ENCODE peak calls at places on chromosomes 2 and 18, in nine cellular contexts. P is non-pigmented ciliary epithelial cell; H is activated naive CD4-positive, alpha-beta T cell; C is Calu3; Z is left ventricle myocardium superior; S is activated CD4-positive, alpha-beta T cell treated with anti-CD3 and anti-CD28 coated beads, Interleukin-2, amount 50 U/mL, for 1 hour; W is MM.1S; O is mesenchymal stem cell; A is fibroblast of lung. R is an unnamed sample.

GRCh38 chr2:40095003-40095402 is 315.9 kb upstream of the THUMPD2 start:
- DNase-seq in H (no peak), Z (no peak), S (no peak), P (no peak), W (no peak), C (no peak), O (peak), A (peak), R (no peak)

GRCh38 chr2:86383844-86384243 is 46.4 kb upstream of the REEP1 start:
- DNase-seq in S (no peak), C (no peak), H (no peak), O (peak), W (no peak), P (peak), A (peak), Z (no peak), R (no peak)

GRCh38 chr2:27854224-27854623 is 36.0 kb downstream of the RBKS start:
- DNase-seq in A (no peak), W (no peak), P (no peak), H (no peak), C (no peak), Z (no peak), O (no peak), S (no peak), R (no peak)

GRCh38 chr2:215705771-215706261 is 269.9 kb upstream of the FN1 start:
- DNase-seq in W (no peak), H (no peak), P (no peak), Z (no peak), S (no peak), C (no peak), O (no peak), A (peak), R (no peak)

GRCh38 chr2:28567076-28567471 is 71.2 kb downstream of the PLB1 start:
- DNase-seq in H (peak), S (peak), A (no peak), W (peak), O (no peak), Z (no peak), C (peak), P (no peak), R (no peak)

GRCh38 chr2:52220393-52220792 is 1188.5 kb upstream of the NRXN1 start:
- DNase-seq in O (no peak), W (no peak), P (no peak), A (no peak), C (no peak), S (no peak), Z (no peak), H (no peak), R (no peak)

GRCh38 chr2:55175254-55176093 is 56.6 kb downstream of the CLHC1 start:
- DNase-seq in H (no peak), Z (no peak), W (peak), S (no peak), A (peak), O (peak), P (peak), C (peak), R (no peak)

GRCh38 chr2:126874961-126875360 is 23.7 kb upstream of the TEX51 start:
- DNase-seq in S (no peak), P (no peak), W (no peak), O (no peak), H (no peak), Z (no peak), C (no peak), A (no peak), R (no peak)

GRCh38 chr18:47387864-47388263 is 136.4 kb upstream of the SKOR2 start:
- DNase-seq in H (no peak), O (no peak), C (no peak), P (no peak), W (no peak), S (no peak), A (no peak), Z (no peak), R (no peak)

GRCh38 chr18:23336072-23336471 is 117.0 kb upstream of the RIOK3 start:
- DNase-seq in A (peak), O (no peak), H (no peak), C (no peak), Z (no peak), W (no peak), P (no peak), S (no peak), R (no peak)

GRCh38 chr2:196171946-196172345 is 568 bp upstream of the STK17B start:
- DNase-seq in O (peak), S (no peak), H (no peak), P (no peak), W (no peak), A (no peak), C (no peak), Z (no peak), R (no peak)

GRCh38 chr2:28582595-28582994 is 86.7 kb downstream of the PLB1 start:
- DNase-seq in H (no peak), A (no peak), O (no peak), S (no peak), W (no peak), Z (no peak), C (no peak), P (no peak), R (no peak)

GRCh38 chr18:48840491-48840877 is 110.3 kb downstream of the SMAD7 start:
- DNase-seq in Z (peak), O (no peak), A (no peak), S (no peak), H (no peak), W (no peak), C (no peak), P (no peak), R (no peak)

GRCh38 chr2:54613794-54614257 is 109.6 kb upstream of the EML6 start:
- DNase-seq in O (no peak), W (no peak), S (no peak), Z (no peak), H (no peak), C (peak), A (peak), P (peak), R (no peak)

GRCh38 chr2:242054881-242055801 is 185.6 kb downstream of the RTP5 start:
- DNase-seq in C (no peak), A (no peak), H (no peak), O (no peak), Z (no peak), S (no peak), W (no peak), P (no peak), R (no peak)

GRCh38 chr2:66679422-66679821 is 244.5 kb downstream of the MEIS1 start:
- DNase-seq in H (no peak), P (no peak), Z (no peak), S (no peak), A (no peak), C (no peak), W (no peak), O (no peak), R (no peak)

R was measured in mesothelial cell of epicardium.